ENCODE peak calls at places on chromosome 15, in ten cellular contexts. V, H, M, R, C, U, A, D, Z and F are unnamed samples.

GRCh38 chr15:78321786-78322185 is 18.4 kb upstream of the CRABP1 start:
- DNase-seq in H (no peak), V (no peak), R (no peak), C (no peak), M (no peak), U (no peak), D (no peak), Z (no peak), A (no peak), F (no peak)

GRCh38 chr15:37016287-37016686 is 84.1 kb downstream of the MEIS2 start:
- DNase-seq in D (no peak), Z (no peak), U (peak), V (no peak), H (no peak), C (no peak), M (no peak), R (no peak), A (peak), F (no peak)

GRCh38 chr15:32649336-32649735 is 7.8 kb downstream of the SCG5 start:
- DNase-seq in Z (peak), D (peak), A (peak), C (no peak), H (peak), U (no peak), R (no peak), M (no peak), V (no peak), F (no peak)

GRCh38 chr15:100809587-100809986 is 70.0 kb upstream of the ALDH1A3 start:
- DNase-seq in A (no peak), R (no peak), C (no peak), Z (no peak), H (no peak), U (no peak), M (no peak), V (no peak), D (no peak), F (no peak)

GRCh38 chr15:60590935-60591490 is 112.1 kb upstream of the ICE2 start:
- DNase-seq in C (peak), R (peak), V (no peak), Z (peak), A (peak), D (peak), H (peak), U (peak), M (peak), F (peak)

GRCh38 chr15:48020166-48020565 is 100.6 kb upstream of the SLC24A5 start:
- DNase-seq in A (no peak), C (no peak), Z (no peak), D (no peak), U (no peak), H (no peak), M (no peak), V (no peak), R (no peak), F (no peak)

GRCh38 chr15:28098766-28099554 is at the start of gene OCA2:
- DNase-seq in V (no peak), H (peak), Z (peak), M (peak), R (peak), D (peak), U (peak), C (peak), A (peak), F (peak)

GRCh38 chr15:71366926-71367325 is 251.7 kb downstream of the THSD4 start:
- DNase-seq in Z (peak), H (no peak), A (no peak), M (no peak), U (no peak), V (no peak), R (no peak), D (no peak), C (no peak), F (no peak)

GRCh38 chr15:55587321-55588069 is 650 bp downstream of the PYGO1 start:
- DNase-seq in H (peak), U (peak), R (peak), V (no peak), C (peak), D (peak), Z (peak), A (peak), M (peak), F (peak)

GRCh38 chr15:84653584-84653909 is 536 bp downstream of the WDR73 start:
- DNase-seq in M (no peak), C (no peak), V (no peak), H (no peak), U (no peak), A (no peak), R (no peak), D (no peak), Z (no peak), F (no peak)

GRCh38 chr15:52749250-52749649 is 40.9 kb downstream of the ONECUT1 start:
- DNase-seq in D (peak), Z (no peak), A (no peak), C (no peak), R (no peak), V (no peak), M (no peak), H (no peak), U (no peak), F (no peak)

GRCh38 chr15:95287774-95288173 is 1042.7 kb upstream of the NR2F2 start:
- DNase-seq in V (no peak), Z (no peak), A (no peak), D (peak), U (peak), R (no peak), H (no peak), M (no peak), C (no peak), F (no peak)

GRCh38 chr15:93048759-93049161 is 40.3 kb downstream of the RGMA start:
- DNase-seq in U (peak), R (no peak), M (no peak), D (no peak), V (no peak), H (no peak), A (peak), Z (no peak), C (no peak), F (no peak)

GRCh38 chr15:88650556-88650955 is 11.7 kb downstream of the ISG20 start:
- DNase-seq in D (no peak), C (no peak), R (no peak), M (no peak), Z (no peak), V (no peak), U (no peak), H (no peak), A (no peak), F (peak)

GRCh38 chr15:67080118-67080899 is 14.9 kb downstream of the SMAD3 start:
- DNase-seq in U (no peak), A (peak), C (peak), V (no peak), D (no peak), Z (no peak), M (peak), R (no peak), H (no peak), F (no peak)

GRCh38 chr15:74620636-74621545 is 5.3 kb downstream of the CLK3 start:
- DNase-seq in C (peak), D (peak), Z (peak), R (peak), A (peak), H (peak), U (peak), M (peak), V (no peak), F (peak)

GRCh38 chr15:71653986-71654713 is 156.2 kb upstream of the NR2E3 start:
- DNase-seq in Z (no peak), R (no peak), D (no peak), U (no peak), A (no peak), H (no peak), M (no peak), C (no peak), V (no peak), F (no peak)

GRCh38 chr15:77810180-77810579 is 177.5 kb upstream of the LINGO1 start:
- DNase-seq in V (no peak), A (no peak), Z (no peak), H (no peak), D (no peak), R (peak), U (no peak), M (no peak), C (no peak), F (no peak)

GRCh38 chr15:91225728-91226127 is 125.7 kb downstream of the SV2B start:
- DNase-seq in U (no peak), M (no peak), V (no peak), D (no peak), C (no peak), A (no peak), Z (no peak), R (no peak), H (no peak), F (no peak)

GRCh38 chr15:101063212-101063611 is 144.1 kb downstream of the LRRK1 start:
- DNase-seq in D (no peak), R (no peak), Z (no peak), A (no peak), V (no peak), H (no peak), M (no peak), U (peak), C (no peak), F (no peak)

GRCh38 chr15:94131875-94132274 is 99.5 kb upstream of the MCTP2 start:
- DNase-seq in C (no peak), H (no peak), R (no peak), D (no peak), U (no peak), A (no peak), V (no peak), Z (no peak), M (no peak), F (no peak)
- TF ChIP-seq CTCF in C (no peak), H (no peak), R (no peak), D (no peak), U (no peak), A (peak), V (no peak), Z (no peak), M (no peak), F (no peak)

DNA sequence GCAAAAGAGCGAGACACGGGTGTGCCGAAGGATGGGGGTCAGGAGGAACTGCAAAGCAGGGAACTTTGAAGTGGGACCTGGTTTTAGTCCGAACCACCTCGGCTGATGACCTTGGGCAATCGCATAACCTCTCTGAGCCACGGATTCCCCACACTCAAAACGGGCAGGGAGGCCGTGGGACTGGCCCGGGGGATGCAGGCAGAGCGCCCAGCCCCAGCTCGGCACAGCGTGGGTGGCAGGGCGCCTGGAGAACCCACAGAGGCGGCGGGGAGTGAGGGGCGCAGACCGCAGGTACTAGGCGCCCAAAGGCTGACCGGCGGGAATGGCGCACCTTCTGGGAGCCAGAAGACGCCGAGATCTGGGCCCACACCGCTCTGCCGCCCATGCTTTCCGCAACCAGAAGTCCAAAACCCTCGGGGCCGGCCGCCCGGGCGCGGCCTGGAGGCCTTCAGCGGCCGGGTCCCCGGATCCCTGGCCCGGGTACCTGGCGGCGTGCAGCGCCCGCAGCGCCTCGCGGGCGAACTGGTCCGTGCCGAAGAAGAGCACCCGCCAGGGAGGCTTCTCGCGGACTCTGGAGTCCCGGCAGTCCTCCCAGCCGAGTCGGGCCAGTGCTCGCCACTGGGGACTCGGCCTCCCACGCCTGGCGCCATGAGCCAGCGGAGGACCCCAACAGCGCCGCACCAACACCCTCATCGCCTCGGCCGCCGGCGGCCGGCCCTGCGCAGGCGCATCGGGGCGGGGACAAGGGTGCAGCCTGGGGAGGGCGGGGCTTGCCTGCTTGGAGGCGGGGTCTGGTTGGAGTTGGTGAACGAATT is at the start of gene MTFMT:
- DNase-seq in V (no peak), R (peak), D (peak), H (peak), Z (peak), M (peak), A (peak), U (peak), C (peak), F (peak)
- TF ChIP-seq CTCF in V (peak), R (peak), D (no peak), H (no peak), Z (peak), M (peak), A (peak), U (no peak), C (peak), F (no peak)

GRCh38 chr15:75736256-75736655 is 23.6 kb upstream of the CSPG4 start:
- DNase-seq in M (no peak), H (no peak), R (no peak), Z (no peak), U (no peak), D (no peak), C (no peak), A (no peak), V (no peak), F (no peak)
- TF ChIP-seq CTCF in M (no peak), H (no peak), R (no peak), Z (no peak), U (no peak), D (no peak), C (no peak), A (no peak), V (no peak), F (no peak)

DNA sequence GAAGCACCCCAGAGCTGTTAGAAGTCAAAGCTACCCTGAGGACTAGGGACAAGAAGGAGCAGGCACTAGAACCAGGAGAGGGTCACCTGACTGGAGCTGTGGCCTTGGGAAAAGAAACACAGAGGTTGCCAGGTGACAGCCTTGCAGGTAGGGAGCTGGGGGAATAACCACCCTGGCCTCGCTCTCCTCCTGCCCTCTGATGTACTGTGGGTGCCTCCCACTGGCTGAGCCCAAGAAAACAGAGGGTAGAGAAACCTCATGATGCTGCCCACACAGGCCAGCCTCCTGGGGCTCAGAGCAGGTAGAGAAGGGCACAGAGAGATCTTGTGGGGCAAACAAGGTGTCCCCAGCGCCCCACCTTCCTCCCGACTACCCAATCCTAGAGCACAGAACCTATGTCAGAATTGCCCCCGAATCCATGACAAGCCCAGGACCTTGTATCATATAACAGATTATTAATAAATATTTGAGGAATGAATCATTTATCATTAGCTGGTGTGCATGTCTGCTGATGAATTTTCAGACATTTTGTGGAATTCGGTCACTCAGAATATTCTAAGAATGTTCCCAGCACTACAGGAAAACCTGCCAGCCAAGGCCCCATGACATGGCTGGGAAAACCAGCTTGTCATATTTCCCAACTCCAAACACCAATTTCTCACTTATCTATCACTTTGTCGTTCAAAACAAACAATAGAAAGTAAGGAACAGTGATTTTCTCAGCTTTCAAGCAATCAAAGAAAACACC is 59.8 kb upstream of the MEX3B start:
- DNase-seq in H (no peak), Z (no peak), D (peak), U (no peak), C (no peak), A (peak), R (no peak), M (no peak), V (peak), F (no peak)
- TF ChIP-seq CTCF in H (no peak), Z (no peak), D (peak), U (no peak), C (no peak), A (no peak), R (no peak), M (no peak), V (no peak), F (no peak)

GRCh38 chr15:44426975-44427755 is at the start of gene CTDSPL2:
- DNase-seq in D (peak), C (peak), R (peak), H (peak), A (peak), Z (peak), U (peak), M (peak), V (peak), F (peak)

GRCh38 chr15:44427756-44428724 is 611 bp downstream of the CTDSPL2 start:
- DNase-seq in D (peak), U (peak), C (no peak), A (peak), R (peak), H (peak), V (no peak), Z (peak), M (no peak), F (no peak)
- TF ChIP-seq CTCF in D (peak), U (peak), C (no peak), A (peak), R (no peak), H (no peak), V (no peak), Z (no peak), M (no peak), F (no peak)